ENCODE peak calls at places on chromosome 21, in four cellular contexts. One of them, this sample, is unnamed.

GRCh38 chr21:23853796-23854379 is 1753.4 kb downstream of the MRPL39 start:
- DNase-seq in GM13976: peak
- DNase-seq in lower lobe of right lung: no peak
- DNase-seq in hepatocyte: peak
- DNase-seq in this sample: peak

GRCh38 chr21:42703936-42704335 is 50.5 kb downstream of the PDE9A start:
- DNase-seq in lower lobe of right lung: no peak
- DNase-seq in GM13976: no peak
- DNase-seq in hepatocyte: no peak
- DNase-seq in this sample: no peak

GRCh38 chr21:37281993-37282392 is 14.9 kb upstream of the VPS26C start:
- DNase-seq in GM13976: no peak
- DNase-seq in hepatocyte: peak
- DNase-seq in lower lobe of right lung: no peak
- DNase-seq in this sample: no peak

GRCh38 chr21:17708541-17709265 is 96.0 kb upstream of the BTG3 start:
- DNase-seq in GM13976: no peak
- DNase-seq in hepatocyte: no peak
- DNase-seq in lower lobe of right lung: no peak
- DNase-seq in this sample: no peak

GRCh38 chr21:36474591-36474990 is 5.3 kb downstream of the CLDN14 start:
- DNase-seq in hepatocyte: no peak
- DNase-seq in GM13976: no peak
- DNase-seq in lower lobe of right lung: no peak
- DNase-seq in this sample: no peak

GRCh38 chr21:44370027-44370735 is 16.8 kb downstream of the TRPM2 start:
- DNase-seq in hepatocyte: peak
- DNase-seq in lower lobe of right lung: no peak
- DNase-seq in GM13976: peak
- DNase-seq in this sample: no peak

GRCh38 chr21:22609802-22610201 is 1611.6 kb downstream of the NCAM2 start:
- DNase-seq in GM13976: no peak
- DNase-seq in lower lobe of right lung: no peak
- DNase-seq in hepatocyte: no peak
- DNase-seq in this sample: no peak

GRCh38 chr21:14273736-14274538 is 58.0 kb downstream of the RBM11 start:
- DNase-seq in hepatocyte: peak
- DNase-seq in GM13976: no peak
- DNase-seq in lower lobe of right lung: peak
- DNase-seq in this sample: no peak

GRCh38 chr21:19400223-19400770 is 996.7 kb upstream of the TMPRSS15 start:
- DNase-seq in hepatocyte: no peak
- DNase-seq in GM13976: no peak
- DNase-seq in lower lobe of right lung: no peak
- DNase-seq in this sample: no peak

GRCh38 chr21:42472521-42472920 is 23.5 kb downstream of the RSPH1 start:
- DNase-seq in hepatocyte: no peak
- DNase-seq in lower lobe of right lung: no peak
- DNase-seq in GM13976: no peak
- DNase-seq in this sample: no peak

GRCh38 chr21:42633858-42634257 is 19.6 kb upstream of the PDE9A start:
- DNase-seq in hepatocyte: no peak
- DNase-seq in lower lobe of right lung: peak
- DNase-seq in GM13976: no peak
- DNase-seq in this sample: no peak

GRCh38 chr21:37074195-37074510 is 1.1 kb downstream of the TTC3 start:
- DNase-seq in GM13976: no peak
- DNase-seq in lower lobe of right lung: no peak
- DNase-seq in hepatocyte: no peak
- DNase-seq in this sample: no peak

GRCh38 chr21:14741237-14741636 is 195.1 kb upstream of the SAMSN1 start:
- DNase-seq in lower lobe of right lung: no peak
- DNase-seq in hepatocyte: peak
- DNase-seq in GM13976: no peak
- DNase-seq in this sample: no peak

GRCh38 chr21:31993826-31994791 is 121.3 kb downstream of the HUNK start:
- DNase-seq in lower lobe of right lung: no peak
- DNase-seq in hepatocyte: peak
- DNase-seq in GM13976: no peak
- DNase-seq in this sample: no peak

GRCh38 chr21:16279658-16280581 is 550.1 kb downstream of the USP25 start:
- DNase-seq in lower lobe of right lung: no peak
- DNase-seq in GM13976: no peak
- DNase-seq in hepatocyte: peak
- DNase-seq in this sample: no peak

GRCh38 chr21:37921091-37921490 is 4.8 kb upstream of the KCNJ6 start:
- DNase-seq in lower lobe of right lung: no peak
- DNase-seq in hepatocyte: peak
- DNase-seq in GM13976: no peak
- DNase-seq in this sample: no peak

GRCh38 chr21:42836402-42836666 is 43.0 kb downstream of the WDR4 start:
- DNase-seq in GM13976: no peak
- DNase-seq in hepatocyte: no peak
- DNase-seq in lower lobe of right lung: no peak
- DNase-seq in this sample: no peak

GRCh38 chr21:41344146-41344545 is 17.7 kb upstream of the MX2 start:
- DNase-seq in hepatocyte: no peak
- DNase-seq in lower lobe of right lung: no peak
- DNase-seq in GM13976: peak
- DNase-seq in this sample: no peak

GRCh38 chr21:17348849-17349248 is 164.0 kb upstream of the CXADR start:
- DNase-seq in GM13976: no peak
- DNase-seq in lower lobe of right lung: no peak
- DNase-seq in hepatocyte: no peak
- DNase-seq in this sample: no peak

GRCh38 chr21:41071410-41071809 is 96.5 kb upstream of the BACE2 start:
- DNase-seq in hepatocyte: no peak
- DNase-seq in lower lobe of right lung: no peak
- DNase-seq in GM13976: no peak
- DNase-seq in this sample: no peak

GRCh38 chr21:45427331-45428271 is 22.6 kb downstream of the COL18A1 start:
- DNase-seq in lower lobe of right lung: no peak
- DNase-seq in GM13976: no peak
- DNase-seq in hepatocyte: peak
- DNase-seq in this sample: no peak
- TF ChIP-seq CTCF in lower lobe of right lung: no peak
- TF ChIP-seq CTCF in GM13976: no peak
- TF ChIP-seq CTCF in hepatocyte: no peak
- TF ChIP-seq CTCF in this sample: no peak

GRCh38 chr21:34867785-34868184 is 181.3 kb downstream of the RUNX1 start:
- DNase-seq in hepatocyte: no peak
- DNase-seq in lower lobe of right lung: no peak
- DNase-seq in GM13976: no peak
- DNase-seq in this sample: no peak
- TF ChIP-seq CTCF in hepatocyte: no peak
- TF ChIP-seq CTCF in lower lobe of right lung: no peak
- TF ChIP-seq CTCF in GM13976: no peak
- TF ChIP-seq CTCF in this sample: no peak

GRCh38 chr21:29022141-29022540 is 2.3 kb upstream of the USP16 start:
- DNase-seq in hepatocyte: no peak
- DNase-seq in lower lobe of right lung: no peak
- DNase-seq in GM13976: no peak
- DNase-seq in this sample: no peak

GRCh38 chr21:29029524-29029923 is 5.1 kb downstream of the USP16 start:
- DNase-seq in hepatocyte: no peak
- DNase-seq in GM13976: no peak
- DNase-seq in lower lobe of right lung: no peak
- DNase-seq in this sample: no peak

GRCh38 chr21:29025328-29025713 is 853 bp downstream of the USP16 start:
- DNase-seq in lower lobe of right lung: no peak
- DNase-seq in hepatocyte: peak
- DNase-seq in GM13976: no peak
- DNase-seq in this sample: no peak

GRCh38 chr21:29024474-29025327 is at the start of gene USP16:
- DNase-seq in hepatocyte: peak
- DNase-seq in GM13976: peak
- DNase-seq in lower lobe of right lung: peak
- DNase-seq in this sample: peak
- TF ChIP-seq CTCF in hepatocyte: no peak
- TF ChIP-seq CTCF in GM13976: no peak
- TF ChIP-seq CTCF in lower lobe of right lung: peak
- TF ChIP-seq CTCF in this sample: no peak

DNA sequence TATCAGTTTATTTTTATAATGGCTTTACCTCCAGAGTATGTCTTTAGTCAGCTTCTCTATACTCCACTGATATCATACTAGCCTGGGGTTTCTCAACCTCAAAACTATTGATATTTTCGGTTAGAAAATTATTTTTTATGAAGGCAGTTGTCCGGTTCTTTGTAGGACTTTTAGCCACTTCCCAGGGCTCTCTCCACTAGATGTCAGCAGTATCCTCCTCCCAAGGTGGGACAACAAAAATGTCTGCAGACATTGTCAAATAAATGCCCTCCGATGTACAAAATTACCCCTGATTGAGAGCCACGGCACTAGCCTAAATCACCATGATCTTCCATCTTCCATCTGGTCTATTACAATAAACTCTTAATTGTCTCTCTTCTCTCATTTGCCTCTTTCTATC is 4.1 kb upstream of the GRIK1 start:
- DNase-seq in lower lobe of right lung: no peak
- DNase-seq in hepatocyte: no peak
- DNase-seq in GM13976: no peak
- DNase-seq in this sample: no peak
- TF ChIP-seq CTCF in lower lobe of right lung: no peak
- TF ChIP-seq CTCF in hepatocyte: peak
- TF ChIP-seq CTCF in GM13976: no peak
- TF ChIP-seq CTCF in this sample: no peak

DNA sequence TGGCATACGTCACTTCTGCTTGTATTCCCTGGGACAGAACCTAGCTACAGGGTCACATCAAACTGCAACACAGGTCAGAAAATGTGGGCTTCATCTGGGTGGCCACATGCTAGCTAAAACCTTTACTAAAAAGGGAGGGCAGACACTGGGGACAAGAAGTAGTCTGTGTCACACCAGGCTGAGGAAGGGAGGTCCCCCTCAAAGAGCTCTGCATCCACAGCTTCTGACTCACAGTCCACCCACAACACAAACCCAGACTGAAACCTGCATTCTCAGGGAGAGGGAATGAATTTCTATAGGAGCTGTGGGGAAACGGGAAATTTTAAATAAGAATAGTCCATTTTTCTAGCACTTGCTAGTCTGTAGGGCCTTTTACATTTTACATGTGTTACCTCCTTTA is 16.2 kb downstream of the OLIG2 start:
- DNase-seq in lower lobe of right lung: no peak
- DNase-seq in GM13976: no peak
- DNase-seq in hepatocyte: no peak
- DNase-seq in this sample: no peak
- TF ChIP-seq CTCF in lower lobe of right lung: no peak
- TF ChIP-seq CTCF in GM13976: no peak
- TF ChIP-seq CTCF in hepatocyte: no peak
- TF ChIP-seq CTCF in this sample: no peak

GRCh38 chr21:39441502-39442475 is 3.8 kb downstream of the LCA5L start:
- DNase-seq in hepatocyte: peak
- DNase-seq in lower lobe of right lung: no peak
- DNase-seq in GM13976: peak
- DNase-seq in this sample: peak
- TF ChIP-seq CTCF in hepatocyte: peak
- TF ChIP-seq CTCF in lower lobe of right lung: peak
- TF ChIP-seq CTCF in GM13976: peak
- TF ChIP-seq CTCF in this sample: peak

GRCh38 chr21:29298348-29299045 is at the start of gene BACH1:
- DNase-seq in hepatocyte: peak
- DNase-seq in lower lobe of right lung: peak
- DNase-seq in GM13976: peak
- DNase-seq in this sample: peak
- TF ChIP-seq CTCF in hepatocyte: peak
- TF ChIP-seq CTCF in lower lobe of right lung: peak
- TF ChIP-seq CTCF in GM13976: peak
- TF ChIP-seq CTCF in this sample: peak

GRCh38 chr21:26877015-26877414 is 31.8 kb upstream of the ADAMTS1 start:
- DNase-seq in GM13976: no peak
- DNase-seq in hepatocyte: no peak
- DNase-seq in lower lobe of right lung: no peak
- DNase-seq in this sample: no peak
- TF ChIP-seq CTCF in GM13976: no peak
- TF ChIP-seq CTCF in hepatocyte: no peak
- TF ChIP-seq CTCF in lower lobe of right lung: no peak
- TF ChIP-seq CTCF in this sample: no peak

GRCh38 chr21:33114276-33114675 is 44.3 kb downstream of the OLIG1 start:
- DNase-seq in GM13976: no peak
- DNase-seq in lower lobe of right lung: no peak
- DNase-seq in hepatocyte: no peak
- DNase-seq in this sample: no peak

GRCh38 chr21:33110340-33110715 is 40.4 kb downstream of the OLIG1 start:
- DNase-seq in lower lobe of right lung: no peak
- DNase-seq in GM13976: no peak
- DNase-seq in hepatocyte: no peak
- DNase-seq in this sample: no peak

GRCh38 chr21:33111577-33111976 is 41.6 kb downstream of the OLIG1 start:
- DNase-seq in lower lobe of right lung: no peak
- DNase-seq in hepatocyte: no peak
- DNase-seq in GM13976: no peak
- DNase-seq in this sample: no peak

GRCh38 chr21:33112670-33113596 is 43.0 kb downstream of the OLIG1 start:
- DNase-seq in hepatocyte: no peak
- DNase-seq in GM13976: no peak
- DNase-seq in lower lobe of right lung: no peak
- DNase-seq in this sample: no peak

GRCh38 chr21:33112151-33112550 is 42.2 kb downstream of the OLIG1 start:
- DNase-seq in lower lobe of right lung: no peak
- DNase-seq in hepatocyte: no peak
- DNase-seq in GM13976: no peak
- DNase-seq in this sample: no peak
- TF ChIP-seq CTCF in lower lobe of right lung: no peak
- TF ChIP-seq CTCF in hepatocyte: no peak
- TF ChIP-seq CTCF in GM13976: no peak
- TF ChIP-seq CTCF in this sample: no peak

GRCh38 chr21:26555554-26555953 is 17.5 kb downstream of the CYYR1 start:
- DNase-seq in lower lobe of right lung: no peak
- DNase-seq in hepatocyte: no peak
- DNase-seq in GM13976: no peak
- DNase-seq in this sample: no peak
- TF ChIP-seq CTCF in lower lobe of right lung: no peak
- TF ChIP-seq CTCF in hepatocyte: no peak
- TF ChIP-seq CTCF in GM13976: no peak
- TF ChIP-seq CTCF in this sample: no peak

This sample was measured in GM20000.